ENCODE peak calls at places on chromosomes 12 and 14, in four cellular contexts. S is WTC11, R is HepG2, C is K562. B is an unnamed sample.

GRCh38 chr12:123897221-123897620 is 75.4 kb downstream of the CCDC92 start:
- DNase-seq in S (no peak), R (no peak), C (no peak), B (no peak)

GRCh38 chr12:111758120-111758561 is 8.6 kb upstream of the ALDH2 start:
- DNase-seq in S (peak), R (no peak), C (no peak), B (no peak)

GRCh38 chr12:54936736-54937135 is 47.8 kb downstream of the TESPA1 start:
- DNase-seq in S (no peak), R (no peak), C (no peak), B (peak)

GRCh38 chr12:130401703-130402102 is 64.0 kb downstream of the PIWIL1 start:
- DNase-seq in S (no peak), R (peak), C (no peak), B (peak)

GRCh38 chr14:20998139-20998538 is 954 bp upstream of the SLC39A2 start:
- DNase-seq in S (no peak), R (no peak), C (no peak), B (no peak)

GRCh38 chr14:104595116-104595675 is 9.4 kb downstream of the TMEM179 start:
- DNase-seq in S (no peak), R (no peak), C (no peak), B (no peak)

GRCh38 chr14:73833530-73834257 is 17.9 kb upstream of the PTGR2 start:
- DNase-seq in S (no peak), R (peak), C (no peak), B (no peak)

GRCh38 chr12:121791671-121792496 is 1.6 kb downstream of the RHOF start:
- DNase-seq in S (no peak), R (peak), C (no peak), B (peak)

GRCh38 chr12:85803231-85803630 is 33.0 kb downstream of the RASSF9 start:
- DNase-seq in S (no peak), R (no peak), C (no peak), B (no peak)

DNA sequence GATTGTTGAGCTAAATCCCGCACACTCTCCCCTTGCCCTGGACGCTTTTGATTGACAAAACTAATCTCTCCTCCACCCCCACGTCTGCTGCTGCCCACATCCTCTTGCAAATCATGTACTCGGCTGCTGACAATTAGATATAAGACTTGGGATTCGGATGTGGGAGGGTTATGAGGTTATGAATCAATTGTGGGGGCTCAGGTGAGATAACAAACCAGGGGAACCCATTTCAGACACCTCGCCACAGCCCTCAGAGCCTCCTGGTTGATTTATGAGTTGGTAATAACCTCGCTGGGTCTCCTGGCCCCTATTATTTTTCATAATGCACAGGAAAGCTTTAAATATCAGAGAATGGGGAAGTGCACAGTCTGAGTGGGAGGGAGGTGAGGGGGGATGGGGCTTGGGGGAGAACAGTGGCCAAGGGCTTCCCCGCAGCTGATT is 449.9 kb downstream of the DPF3 start:
- DNase-seq in S (no peak), R (no peak), C (no peak), B (no peak)
- TF ChIP-seq HMGXB4 in S (no peak), R (no peak), C (no peak), B (no peak)

DNA sequence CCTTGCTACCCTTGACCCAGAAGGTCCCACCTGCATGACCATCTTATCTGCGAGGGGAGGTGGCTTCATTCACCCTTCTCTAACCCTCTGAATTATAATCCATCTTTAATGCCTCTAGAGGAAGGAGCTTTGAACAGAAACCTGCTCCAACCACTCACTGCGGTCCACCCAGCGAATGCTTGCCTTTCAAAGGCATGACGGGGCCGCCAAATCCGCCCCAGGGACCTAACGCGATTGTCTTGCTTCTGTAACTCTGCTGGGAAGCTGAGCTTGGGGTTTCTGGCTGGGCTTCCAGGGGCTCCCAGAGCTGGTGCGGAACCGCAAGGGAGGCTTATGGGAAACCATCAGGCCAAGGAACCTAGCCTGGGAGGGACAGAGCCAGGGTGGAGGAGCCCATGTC is 231.1 kb upstream of the LHX5 start:
- DNase-seq in S (no peak), R (no peak), C (no peak), B (no peak)
- TF ChIP-seq HMGXB4 in S (no peak), R (no peak), C (no peak), B (no peak)

GRCh38 chr12:87157791-87158190 is 871.4 kb downstream of the C12orf50 start:
- DNase-seq in S (no peak), R (no peak), C (no peak), B (peak)
- TF ChIP-seq HMGXB4 in S (no peak), R (no peak), C (no peak), B (no peak)

DNA sequence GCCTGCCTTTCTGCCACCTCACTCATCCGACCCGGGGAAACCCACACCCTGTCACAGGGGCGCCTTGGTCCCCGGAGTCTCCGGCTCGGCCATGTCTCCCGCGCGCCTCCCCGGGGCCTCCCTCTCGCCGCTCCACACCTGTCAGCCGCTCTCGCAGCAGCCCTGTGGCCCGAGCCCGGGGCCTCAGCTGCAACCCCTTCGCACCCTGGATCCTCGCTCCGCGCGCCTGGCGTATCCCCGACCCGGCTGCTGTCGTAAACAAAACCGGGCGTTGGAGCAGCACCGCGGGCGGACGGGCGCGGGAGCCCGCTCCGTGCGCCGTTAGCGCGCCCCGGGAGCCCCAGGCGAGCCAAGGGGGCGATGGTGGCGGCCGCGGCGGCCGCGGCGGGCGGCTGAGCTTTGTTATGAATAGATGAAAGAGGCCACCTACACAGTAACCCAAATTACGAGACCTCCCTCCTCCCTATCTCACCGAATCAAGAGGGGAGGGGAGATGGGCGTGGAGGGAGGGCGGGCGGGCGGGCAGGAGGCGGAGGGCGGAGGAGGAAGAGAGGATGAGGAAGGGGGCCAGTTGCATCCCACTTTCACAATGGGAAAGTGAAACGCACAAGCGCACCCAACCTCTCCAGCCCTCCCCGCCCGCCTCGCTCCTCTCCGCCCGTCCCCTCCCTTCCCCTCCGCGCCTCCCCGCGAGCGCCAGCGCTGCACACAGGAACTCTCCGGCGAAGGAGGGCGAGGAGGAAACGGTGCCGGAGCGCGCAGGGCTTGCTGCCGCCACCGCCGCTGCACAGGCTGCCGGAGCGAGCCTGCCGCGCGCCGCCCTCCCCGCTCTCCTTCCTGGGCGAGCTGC is at the start of gene PLXNC1:
- DNase-seq in S (peak), R (no peak), C (no peak), B (peak)
- TF ChIP-seq HMGXB4 in S (no peak), R (peak), C (no peak), B (no peak)

GRCh38 chr14:24052656-24053547 is 1.1 kb downstream of the CARMIL3 start:
- DNase-seq in S (no peak), R (no peak), C (no peak), B (no peak)
- TF ChIP-seq HMGXB4 in S (no peak), R (peak), C (no peak), B (no peak)

DNA sequence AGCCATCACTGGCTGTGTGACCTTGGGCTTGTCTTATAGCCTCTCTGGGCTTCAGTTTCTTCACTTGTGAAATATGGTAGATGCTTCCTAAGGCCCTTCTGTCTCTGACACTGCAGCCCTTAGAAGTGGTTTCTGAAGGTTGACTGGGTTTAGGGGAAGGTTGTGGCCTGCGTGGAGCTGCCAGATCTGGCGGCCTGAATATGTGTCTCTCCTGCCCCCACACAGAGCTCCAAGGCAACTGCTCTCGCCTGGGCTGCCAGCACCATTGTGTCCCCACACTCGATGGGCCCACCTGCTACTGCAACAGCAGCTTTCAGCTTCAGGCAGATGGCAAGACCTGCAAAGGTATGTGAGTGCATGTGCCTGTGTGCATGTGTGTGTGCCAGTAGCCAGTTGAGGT is 4.0 kb downstream of the LRP1-AS start:
- DNase-seq in S (no peak), R (no peak), C (no peak), B (no peak)
- TF ChIP-seq HMGXB4 in S (no peak), R (no peak), C (no peak), B (no peak)

DNA sequence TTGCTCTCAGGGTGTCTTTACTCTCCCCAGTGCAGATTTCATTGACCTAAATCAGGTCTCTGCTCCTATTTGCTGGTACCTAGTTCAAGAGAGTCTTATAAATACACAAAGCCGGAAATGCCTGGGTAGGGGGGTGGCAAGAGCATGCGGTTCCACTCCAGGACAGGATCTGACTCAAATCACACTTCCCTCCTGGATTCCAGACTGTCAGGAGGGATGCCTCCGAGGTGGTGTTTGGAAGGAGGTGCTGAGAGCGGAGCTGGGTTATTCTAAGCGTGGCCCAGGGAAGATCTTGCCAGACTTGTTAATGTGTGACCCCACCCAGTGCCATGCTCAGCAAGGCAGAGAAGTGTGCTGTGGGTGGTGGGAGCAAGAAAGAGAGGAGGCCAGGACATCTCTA is 49.8 kb downstream of the B4GALNT3 start:
- DNase-seq in S (no peak), R (no peak), C (no peak), B (no peak)
- TF ChIP-seq HMGXB4 in S (no peak), R (no peak), C (no peak), B (no peak)

B was measured in A549.